ENCODE peak calls at places on chromosomes 3 and 15, in six cellular contexts. U is mammary epithelial cell, I is cardiac muscle cell, F is spleen, N is AG04450, T is lung. B is an unnamed sample.

GRCh38 chr15:78049691-78050440 is 27.6 kb downstream of the TBC1D2B start:
- DNase-seq in U (peak), I (no peak), F (peak), N (no peak), T (no peak), B (peak)

GRCh38 chr15:90212221-90213079 is 11.3 kb downstream of the SEMA4B start:
- DNase-seq in U (peak), I (no peak), F (no peak), N (no peak), T (no peak), B (no peak)

GRCh38 chr3:20326537-20326936 is 140.5 kb upstream of the SGO1 start:
- DNase-seq in U (peak), I (no peak), F (no peak), N (no peak), T (no peak), B (no peak)

GRCh38 chr3:78823859-78824258 is 943.9 kb downstream of the ROBO1 start:
- DNase-seq in U (peak), I (no peak), F (no peak), N (no peak), T (no peak), B (no peak)

GRCh38 chr3:157199841-157200240 is 39.9 kb upstream of the CCNL1 start:
- DNase-seq in U (no peak), I (no peak), F (no peak), N (no peak), T (no peak), B (no peak)

GRCh38 chr3:81307221-81307620 is 454.2 kb downstream of the GBE1 start:
- DNase-seq in U (no peak), I (no peak), F (no peak), N (no peak), T (no peak), B (no peak)

GRCh38 chr15:29270169-29270955 is 740 bp upstream of the NSMCE3 start:
- DNase-seq in U (peak), I (no peak), F (no peak), N (no peak), T (no peak), B (no peak)

GRCh38 chr15:94723801-94724200 is 492.4 kb downstream of the MCTP2 start:
- DNase-seq in U (peak), I (no peak), F (no peak), N (no peak), T (no peak), B (no peak)

GRCh38 chr3:10194328-10195071 is 29.8 kb downstream of the IRAK2 start:
- DNase-seq in U (peak), I (peak), F (peak), N (no peak), T (no peak), B (no peak)

GRCh38 chr3:169510378-169510777 is 153.1 kb downstream of the MECOM start:
- DNase-seq in U (no peak), I (no peak), F (no peak), N (no peak), T (no peak), B (no peak)

GRCh38 chr15:92291900-92292299 is 101.8 kb upstream of the ST8SIA2 start:
- DNase-seq in U (no peak), I (no peak), F (no peak), N (no peak), T (no peak), B (no peak)

GRCh38 chr15:45331977-45332376 is 46.4 kb downstream of the GATM start:
- DNase-seq in U (no peak), I (no peak), F (no peak), N (no peak), T (no peak), B (no peak)

GRCh38 chr3:23055733-23056376 is 147.3 kb upstream of the UBE2E2 start:
- DNase-seq in U (peak), I (no peak), F (no peak), N (peak), T (no peak), B (peak)

GRCh38 chr3:65107174-65107573 is 419.4 kb upstream of the ADAMTS9 start:
- DNase-seq in U (no peak), I (no peak), F (no peak), N (no peak), T (no peak), B (no peak)

GRCh38 chr15:63308947-63309346 is 31.5 kb downstream of the APH1B start:
- DNase-seq in U (no peak), I (no peak), F (no peak), N (no peak), T (no peak), B (no peak)

GRCh38 chr3:188264231-188265213 is 110.6 kb downstream of the LPP start:
- DNase-seq in U (no peak), I (no peak), F (no peak), N (no peak), T (no peak), B (no peak)

GRCh38 chr3:171971919-171972526 is 67.4 kb upstream of the FNDC3B start:
- DNase-seq in U (no peak), I (no peak), F (no peak), N (no peak), T (no peak), B (no peak)

GRCh38 chr3:193794002-193794835 is 201.2 kb downstream of the OPA1 start:
- DNase-seq in U (no peak), I (no peak), F (no peak), N (no peak), T (no peak), B (no peak)

GRCh38 chr3:156826144-156826895 is at the start of gene LEKR1:
- DNase-seq in U (peak), I (peak), F (peak), N (no peak), T (peak), B (peak)

GRCh38 chr3:169695051-169695450 is 31.5 kb upstream of the MECOM start:
- DNase-seq in U (no peak), I (no peak), F (no peak), N (no peak), T (no peak), B (no peak)

GRCh38 chr3:139640456-139640855 is 37.3 kb downstream of the NMNAT3 start:
- DNase-seq in U (no peak), I (no peak), F (no peak), N (no peak), T (no peak), B (no peak)

GRCh38 chr15:50862553-50862952 is 45.9 kb upstream of the AP4E1 start:
- DNase-seq in U (no peak), I (no peak), F (no peak), N (no peak), T (no peak), B (no peak)

GRCh38 chr3:61855211-61855610 is 293.8 kb downstream of the PTPRG start:
- DNase-seq in U (no peak), I (no peak), F (no peak), N (no peak), T (no peak), B (no peak)

GRCh38 chr3:11140054-11140712 is 14.1 kb upstream of the HRH1 start:
- DNase-seq in U (peak), I (no peak), F (peak), N (no peak), T (peak), B (no peak)

GRCh38 chr15:68204776-68205557 is at the start of gene CALML4:
- DNase-seq in U (no peak), I (no peak), F (no peak), N (no peak), T (peak), B (no peak)

GRCh38 chr3:54873059-54873695 is 54.7 kb downstream of the LRTM1 start:
- DNase-seq in U (no peak), I (no peak), F (no peak), N (no peak), T (no peak), B (no peak)

GRCh38 chr3:177069514-177070329 is 127.6 kb downstream of the TBL1XR1 start:
- DNase-seq in U (peak), I (no peak), F (no peak), N (peak), T (no peak), B (peak)

GRCh38 chr3:59313365-59313764 is 263.5 kb upstream of the CFAP20DC start:
- DNase-seq in U (peak), I (peak), F (no peak), N (no peak), T (no peak), B (no peak)

GRCh38 chr15:88014492-88014891 is 242.0 kb downstream of the NTRK3 start:
- DNase-seq in U (no peak), I (no peak), F (no peak), N (no peak), T (no peak), B (no peak)

GRCh38 chr3:159829056-159829995 is 159.3 kb upstream of the IL12A start:
- DNase-seq in U (peak), I (no peak), F (no peak), N (no peak), T (peak), B (peak)

GRCh38 chr3:159830523-159831151 is 158.0 kb upstream of the IL12A start:
- DNase-seq in U (peak), I (no peak), F (no peak), N (no peak), T (no peak), B (no peak)

GRCh38 chr3:159831466-159831865 is 157.2 kb upstream of the IL12A start:
- DNase-seq in U (no peak), I (no peak), F (no peak), N (no peak), T (no peak), B (no peak)

GRCh38 chr3:159825216-159825854 is 163.3 kb upstream of the IL12A start:
- DNase-seq in U (peak), I (peak), F (no peak), N (no peak), T (no peak), B (no peak)

GRCh38 chr3:159828542-159828943 is 160.1 kb upstream of the IL12A start:
- DNase-seq in U (peak), I (peak), F (no peak), N (no peak), T (no peak), B (no peak)
- TF ChIP-seq CTCF in U (peak), I (peak), F (peak), N (peak), T (no peak), B (peak)

GRCh38 chr3:191484461-191484860 is 23.5 kb downstream of the PYDC2 start:
- DNase-seq in U (peak), I (no peak), F (no peak), N (no peak), T (no peak), B (no peak)
- H3K4me3 ChIP-seq in U (no peak), I (no peak), F (no peak), N (no peak), T (no peak), B (no peak)

DNA sequence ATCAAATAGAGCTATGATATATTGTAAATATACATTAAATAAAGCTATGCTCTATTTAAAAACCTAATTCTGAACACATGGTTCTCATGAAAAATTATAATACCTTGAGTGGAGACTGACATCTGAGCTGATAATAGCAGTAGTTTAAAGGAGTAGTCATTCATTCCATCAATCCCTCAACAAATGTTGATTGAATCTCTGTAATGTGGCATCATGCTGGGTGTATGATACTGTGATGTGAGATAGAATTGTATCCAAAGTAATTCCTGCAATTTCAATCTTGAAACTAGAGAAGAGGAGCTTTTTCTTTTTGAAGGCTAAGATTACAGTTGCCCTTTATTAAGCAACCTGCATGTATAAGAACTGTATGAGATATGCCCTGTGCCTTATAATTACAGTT is 63.1 kb downstream of the ADAMTSL3 start:
- DNase-seq in U (no peak), I (no peak), F (no peak), N (no peak), T (no peak), B (no peak)
- TF ChIP-seq CTCF in U (no peak), I (no peak), F (no peak), N (no peak), T (no peak), B (no peak)

GRCh38 chr15:96333194-96334016 is 2.9 kb downstream of the NR2F2 start:
- DNase-seq in U (no peak), I (peak), F (no peak), N (no peak), T (no peak), B (no peak)

GRCh38 chr15:96332854-96333193 is 2.3 kb downstream of the NR2F2 start:
- DNase-seq in U (no peak), I (no peak), F (no peak), N (no peak), T (no peak), B (no peak)

GRCh38 chr15:96330450-96331140 is at the start of gene NR2F2:
- DNase-seq in U (peak), I (peak), F (peak), N (peak), T (peak), B (peak)

GRCh38 chr15:96331141-96331941 is 841 bp downstream of the NR2F2 start:
- DNase-seq in U (no peak), I (no peak), F (no peak), N (no peak), T (no peak), B (no peak)

GRCh38 chr15:96331942-96332853 is 1.7 kb downstream of the NR2F2 start:
- DNase-seq in U (no peak), I (peak), F (no peak), N (no peak), T (no peak), B (no peak)
- H3K4me3 ChIP-seq in U (peak), I (peak), F (peak), N (peak), T (peak), B (peak)

GRCh38 chr3:180860180-180860858 is 52.2 kb upstream of the FXR1 start:
- DNase-seq in U (no peak), I (no peak), F (no peak), N (no peak), T (no peak), B (no peak)

GRCh38 chr3:180854887-180855286 is 57.6 kb upstream of the FXR1 start:
- DNase-seq in U (no peak), I (no peak), F (no peak), N (no peak), T (no peak), B (no peak)

GRCh38 chr3:180855956-180856355 is 56.5 kb upstream of the FXR1 start:
- DNase-seq in U (no peak), I (no peak), F (no peak), N (no peak), T (no peak), B (no peak)

DNA sequence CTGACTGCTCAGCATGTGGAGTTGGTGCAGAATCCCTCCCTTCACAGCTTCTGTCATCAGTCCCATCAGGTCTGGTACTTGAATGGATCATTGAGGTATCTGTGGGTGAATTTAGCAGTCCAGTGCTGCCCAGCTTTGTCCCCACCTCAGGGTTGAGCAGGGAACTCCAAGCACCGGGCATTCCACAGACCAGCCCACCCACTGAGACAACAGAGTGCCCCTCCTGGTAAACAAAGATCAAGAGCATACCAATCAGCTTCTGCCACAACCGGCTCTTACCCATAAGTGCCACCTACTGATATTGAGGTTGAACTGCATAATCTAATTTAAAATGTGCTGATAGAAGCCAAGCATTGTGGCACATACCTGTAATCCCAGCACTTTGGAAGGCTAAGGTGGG is 57.1 kb upstream of the FXR1 start:
- DNase-seq in U (peak), I (peak), F (no peak), N (no peak), T (no peak), B (no peak)
- TF ChIP-seq CTCF in U (peak), I (no peak), F (no peak), N (peak), T (no peak), B (no peak)

GRCh38 chr15:96353931-96354730 is 23.6 kb downstream of the NR2F2 start:
- DNase-seq in U (no peak), I (no peak), F (peak), N (no peak), T (no peak), B (no peak)
- H3K4me3 ChIP-seq in U (peak), I (peak), F (peak), N (peak), T (peak), B (peak)

GRCh38 chr15:48358229-48358641 is 27.0 kb downstream of the DUT start:
- DNase-seq in U (no peak), I (peak), F (no peak), N (no peak), T (no peak), B (no peak)
- TF ChIP-seq CTCF in U (peak), I (peak), F (peak), N (peak), T (peak), B (peak)

DNA sequence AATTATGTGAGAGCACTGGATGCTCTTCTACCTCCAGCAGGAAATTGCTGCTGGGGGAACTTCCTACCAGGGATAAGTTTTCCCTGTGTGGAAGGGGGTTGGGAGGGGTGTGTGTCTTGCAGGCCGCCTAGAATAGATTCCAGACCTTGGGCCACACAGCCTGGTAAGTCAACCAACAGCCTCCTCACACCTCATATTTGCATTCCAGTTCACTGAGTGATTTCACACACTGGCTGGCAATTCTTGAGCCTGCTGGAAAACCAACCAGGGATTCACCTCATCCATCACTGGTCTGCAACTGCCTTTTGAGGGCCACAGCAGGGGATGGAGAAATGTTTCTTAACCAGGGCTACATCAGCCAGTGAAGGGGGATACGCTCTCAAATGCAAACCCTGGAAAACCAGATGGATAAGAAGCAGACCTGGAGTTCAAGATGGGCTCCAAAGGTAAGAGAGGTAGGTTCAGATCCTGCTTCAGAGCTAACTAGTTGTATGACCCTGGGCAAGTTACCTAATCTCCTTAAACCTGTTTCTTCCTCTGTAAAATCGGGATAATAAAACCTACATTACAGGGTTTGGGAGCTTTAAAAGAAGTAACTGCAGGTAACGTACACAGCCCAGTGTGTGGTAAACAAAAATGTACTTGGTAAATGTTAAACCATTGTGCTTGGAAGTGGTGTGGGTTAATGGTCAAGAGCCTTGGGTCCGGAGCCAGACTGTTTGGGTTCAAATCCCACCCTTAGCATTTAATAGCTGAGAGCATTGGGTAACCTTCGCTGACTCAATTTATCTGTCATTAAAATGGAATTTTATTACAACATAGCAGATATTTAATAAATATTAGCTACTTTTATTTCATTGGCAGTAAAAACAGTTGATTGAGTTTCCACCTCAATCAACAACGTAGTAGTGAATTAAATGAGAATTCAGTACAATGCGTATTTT is 1.8 kb downstream of the FSTL1 start:
- DNase-seq in U (peak), I (peak), F (no peak), N (no peak), T (no peak), B (peak)
- H3K4me3 ChIP-seq in U (no peak), I (peak), F (peak), N (peak), T (no peak), B (peak)

B was measured in AG09309.